ENCODE peak calls at places on chromosomes 2 and 18, in five cellular contexts. One of them, this sample, is unnamed. For H3K4me1, the result is how much of the 10 kb centered on the place peaks cover.

GRCh38 chr2:216059233-216059834 is 22.3 kb downstream of the PECR start:
- DNase-seq in ovary: no peak
- DNase-seq in A549: no peak
- DNase-seq in suprapubic skin: no peak
- DNase-seq in GM12878: no peak
- DNase-seq in this sample: no peak

GRCh38 chr2:143558665-143559064 is 429.4 kb downstream of the ARHGAP15 start:
- DNase-seq in ovary: no peak
- DNase-seq in suprapubic skin: no peak
- DNase-seq in A549: no peak
- DNase-seq in GM12878: no peak
- DNase-seq in this sample: no peak

GRCh38 chr18:2538844-2539243 is 32.5 kb downstream of the METTL4 start:
- DNase-seq in suprapubic skin: no peak
- DNase-seq in ovary: no peak
- DNase-seq in GM12878: no peak
- DNase-seq in A549: no peak
- DNase-seq in this sample: no peak

GRCh38 chr2:237471457-237472186 is 15.4 kb upstream of the MLPH start:
- DNase-seq in GM12878: no peak
- DNase-seq in suprapubic skin: no peak
- DNase-seq in ovary: no peak
- DNase-seq in A549: peak
- DNase-seq in this sample: no peak

GRCh38 chr18:68714356-68714706 is 577 bp downstream of the TMX3 start:
- DNase-seq in ovary: no peak
- DNase-seq in GM12878: no peak
- DNase-seq in A549: peak
- DNase-seq in suprapubic skin: no peak
- DNase-seq in this sample: no peak

GRCh38 chr18:26480897-26481795 is 67.2 kb downstream of the KCTD1 start:
- DNase-seq in A549: peak
- DNase-seq in ovary: no peak
- DNase-seq in suprapubic skin: no peak
- DNase-seq in GM12878: no peak
- DNase-seq in this sample: no peak

GRCh38 chr2:218896501-218897393 is 16.1 kb downstream of the WNT10A start:
- DNase-seq in A549: peak
- DNase-seq in suprapubic skin: no peak
- DNase-seq in GM12878: peak
- DNase-seq in ovary: no peak
- DNase-seq in this sample: no peak

GRCh38 chr2:719191-719590 is 42.0 kb upstream of the TMEM18 start:
- DNase-seq in suprapubic skin: no peak
- DNase-seq in A549: no peak
- DNase-seq in GM12878: no peak
- DNase-seq in ovary: no peak
- DNase-seq in this sample: no peak

GRCh38 chr2:72150961-72151356 is 3.3 kb upstream of the CYP26B1 start:
- DNase-seq in GM12878: no peak
- DNase-seq in suprapubic skin: no peak
- DNase-seq in A549: no peak
- DNase-seq in ovary: no peak
- DNase-seq in this sample: peak

GRCh38 chr2:654896-655295 is 22.3 kb downstream of the TMEM18 start:
- DNase-seq in A549: no peak
- DNase-seq in suprapubic skin: no peak
- DNase-seq in ovary: no peak
- DNase-seq in GM12878: no peak
- DNase-seq in this sample: no peak

GRCh38 chr2:47309952-47310800 is 92.8 kb upstream of the MSH2 start:
- DNase-seq in ovary: no peak
- DNase-seq in GM12878: peak
- DNase-seq in A549: no peak
- DNase-seq in suprapubic skin: no peak
- DNase-seq in this sample: no peak

GRCh38 chr2:70948350-70949003 is 12.8 kb downstream of the ATP6V1B1 start:
- DNase-seq in GM12878: no peak
- DNase-seq in A549: peak
- DNase-seq in suprapubic skin: peak
- DNase-seq in ovary: peak
- DNase-seq in this sample: peak

GRCh38 chr2:215397632-215398341 is 38.1 kb downstream of the FN1 start:
- DNase-seq in A549: no peak
- DNase-seq in suprapubic skin: no peak
- DNase-seq in ovary: no peak
- DNase-seq in GM12878: no peak
- DNase-seq in this sample: no peak

GRCh38 chr2:128594953-128595677 is 276.4 kb upstream of the HS6ST1 start:
- DNase-seq in GM12878: no peak
- DNase-seq in suprapubic skin: no peak
- DNase-seq in A549: no peak
- DNase-seq in ovary: no peak
- DNase-seq in this sample: no peak

GRCh38 chr18:59966913-59967312 is 67.1 kb downstream of the PMAIP1 start:
- DNase-seq in A549: no peak
- DNase-seq in suprapubic skin: no peak
- DNase-seq in GM12878: no peak
- DNase-seq in ovary: no peak
- DNase-seq in this sample: no peak

GRCh38 chr2:242075683-242076082 is 206.2 kb downstream of the RTP5 start:
- DNase-seq in ovary: no peak
- DNase-seq in suprapubic skin: no peak
- DNase-seq in GM12878: no peak
- DNase-seq in A549: no peak
- DNase-seq in this sample: no peak

GRCh38 chr18:58315041-58315440 is 271.0 kb downstream of the NEDD4L start:
- DNase-seq in suprapubic skin: no peak
- DNase-seq in GM12878: no peak
- DNase-seq in ovary: no peak
- DNase-seq in A549: no peak
- DNase-seq in this sample: no peak

GRCh38 chr2:168157926-168158325 is 89.5 kb downstream of the STK39 start:
- DNase-seq in suprapubic skin: no peak
- DNase-seq in A549: no peak
- DNase-seq in GM12878: no peak
- DNase-seq in ovary: no peak
- DNase-seq in this sample: no peak

GRCh38 chr2:126482582-126483464 is 173.1 kb upstream of the GYPC start:
- DNase-seq in ovary: no peak
- DNase-seq in suprapubic skin: no peak
- DNase-seq in GM12878: no peak
- DNase-seq in A549: no peak
- DNase-seq in this sample: no peak

GRCh38 chr2:59217360-59217759 is 976.2 kb upstream of the FANCL start:
- DNase-seq in suprapubic skin: no peak
- DNase-seq in ovary: no peak
- DNase-seq in A549: no peak
- DNase-seq in GM12878: no peak
- DNase-seq in this sample: no peak

GRCh38 chr2:46239175-46239846 is 57.9 kb upstream of the EPAS1 start:
- DNase-seq in A549: no peak
- DNase-seq in GM12878: no peak
- DNase-seq in suprapubic skin: no peak
- DNase-seq in ovary: no peak
- DNase-seq in this sample: no peak

GRCh38 chr2:38613849-38614213 is 11.1 kb upstream of the HNRNPLL start:
- DNase-seq in GM12878: no peak
- DNase-seq in ovary: no peak
- DNase-seq in suprapubic skin: no peak
- DNase-seq in A549: no peak
- DNase-seq in this sample: no peak

GRCh38 chr2:38615237-38615636 is 12.5 kb upstream of the HNRNPLL start:
- DNase-seq in A549: no peak
- DNase-seq in GM12878: no peak
- DNase-seq in ovary: no peak
- DNase-seq in suprapubic skin: no peak
- DNase-seq in this sample: no peak

GRCh38 chr2:38605298-38605830 is 2.6 kb upstream of the HNRNPLL start:
- DNase-seq in suprapubic skin: no peak
- DNase-seq in A549: no peak
- DNase-seq in ovary: no peak
- DNase-seq in GM12878: no peak
- DNase-seq in this sample: no peak

GRCh38 chr2:38613126-38613848 is 10.6 kb upstream of the HNRNPLL start:
- DNase-seq in GM12878: no peak
- DNase-seq in A549: no peak
- DNase-seq in ovary: no peak
- DNase-seq in suprapubic skin: no peak
- DNase-seq in this sample: no peak

DNA sequence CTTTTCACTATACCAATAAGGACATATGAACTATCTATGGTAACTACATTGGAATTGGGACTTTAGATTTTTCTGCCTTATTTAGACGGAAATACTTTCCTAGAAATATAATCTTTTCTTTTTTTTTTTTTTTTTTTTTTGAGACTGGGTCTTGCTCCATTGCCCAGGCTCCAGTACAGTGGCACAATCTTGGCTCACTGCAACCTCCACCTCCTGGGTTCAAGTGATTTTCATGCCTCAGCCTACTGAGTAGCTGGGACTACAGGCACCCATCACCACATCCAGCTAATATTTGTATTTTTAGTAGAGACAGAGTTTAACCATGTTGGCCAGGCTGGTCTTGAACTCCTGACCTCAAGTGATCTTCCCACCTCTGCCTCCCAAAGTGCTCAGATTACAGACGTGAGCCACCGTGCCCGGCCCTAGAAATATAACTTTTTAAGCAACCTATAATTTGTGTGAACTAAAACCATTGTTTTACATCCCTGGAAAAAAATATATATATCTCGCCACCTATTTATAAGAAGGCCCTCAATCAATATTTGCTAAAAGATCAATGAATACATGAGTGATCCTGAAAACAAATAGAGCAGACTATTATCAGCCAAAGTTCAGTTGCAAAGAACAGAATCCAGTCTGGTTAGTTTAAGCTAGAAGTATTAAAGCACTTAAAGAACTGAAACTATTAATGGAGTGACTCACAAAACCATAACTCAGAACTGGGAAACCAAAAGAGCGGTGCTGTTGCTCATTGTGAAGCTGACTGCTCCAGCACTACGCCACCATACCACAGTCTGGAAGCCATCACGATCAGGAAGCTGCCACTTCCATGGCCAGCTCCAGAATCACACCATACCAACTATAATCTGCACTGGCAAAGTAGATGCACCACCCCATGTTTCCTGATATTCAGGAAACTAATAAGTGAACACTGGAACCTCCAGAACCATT is 8.4 kb upstream of the HNRNPLL start:
- DNase-seq in GM12878: peak
- DNase-seq in ovary: no peak
- DNase-seq in A549: no peak
- DNase-seq in suprapubic skin: no peak
- DNase-seq in this sample: no peak
- TF ChIP-seq EP300 in GM12878: peak
- TF ChIP-seq EP300 in ovary: no peak
- TF ChIP-seq EP300 in A549: no peak
- TF ChIP-seq EP300 in suprapubic skin: no peak
- TF ChIP-seq EP300 in this sample: no peak

GRCh38 chr2:7773362-7773973 is 856.3 kb downstream of the RNF144A start:
- DNase-seq in ovary: no peak
- DNase-seq in GM12878: peak
- DNase-seq in A549: no peak
- DNase-seq in suprapubic skin: no peak
- DNase-seq in this sample: peak

GRCh38 chr2:7773974-7774365 is 856.8 kb downstream of the RNF144A start:
- DNase-seq in ovary: no peak
- DNase-seq in suprapubic skin: no peak
- DNase-seq in A549: no peak
- DNase-seq in GM12878: no peak
- DNase-seq in this sample: no peak

GRCh38 chr2:7771781-7772180 is 854.6 kb downstream of the RNF144A start:
- DNase-seq in suprapubic skin: no peak
- DNase-seq in GM12878: no peak
- DNase-seq in A549: no peak
- DNase-seq in ovary: no peak
- DNase-seq in this sample: no peak

GRCh38 chr2:7777668-7778067 is 860.5 kb downstream of the RNF144A start:
- DNase-seq in GM12878: no peak
- DNase-seq in suprapubic skin: no peak
- DNase-seq in A549: no peak
- DNase-seq in ovary: no peak
- DNase-seq in this sample: no peak

GRCh38 chr2:7774481-7774880 is 857.3 kb downstream of the RNF144A start:
- DNase-seq in A549: no peak
- DNase-seq in suprapubic skin: no peak
- DNase-seq in ovary: no peak
- DNase-seq in GM12878: no peak
- DNase-seq in this sample: no peak
- H3K4me1 ChIP-seq in A549: under half
- H3K4me1 ChIP-seq in suprapubic skin: under half
- H3K4me1 ChIP-seq in ovary: under half
- H3K4me1 ChIP-seq in GM12878: under half
- H3K4me1 ChIP-seq in this sample: under half

DNA sequence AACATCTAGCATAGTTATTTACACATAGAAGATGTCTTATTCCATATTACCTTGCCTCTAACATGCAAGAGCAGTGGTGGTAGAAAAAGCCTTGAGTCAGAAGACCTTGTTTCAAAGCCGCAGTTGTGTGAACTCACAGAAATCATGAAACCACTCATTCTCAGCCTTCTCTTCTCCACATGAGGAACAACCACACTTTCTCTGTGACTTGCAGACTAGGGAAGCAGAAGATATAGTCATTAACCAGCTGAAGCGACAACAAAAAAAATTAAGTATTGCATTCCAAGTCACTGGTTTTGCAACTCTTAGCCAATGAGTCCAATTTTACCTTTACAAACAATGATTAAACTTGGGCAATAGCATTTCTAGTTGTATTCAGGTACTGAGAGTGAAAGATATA is 19.0 kb downstream of the TWSG1 start:
- DNase-seq in ovary: no peak
- DNase-seq in suprapubic skin: no peak
- DNase-seq in GM12878: peak
- DNase-seq in A549: no peak
- DNase-seq in this sample: no peak
- TF ChIP-seq POLR2A in ovary: no peak
- TF ChIP-seq POLR2A in suprapubic skin: no peak
- TF ChIP-seq POLR2A in GM12878: no peak
- TF ChIP-seq POLR2A in A549: no peak
- TF ChIP-seq POLR2A in this sample: no peak

GRCh38 chr2:160209457-160209856 is 9.4 kb upstream of the ITGB6 start:
- DNase-seq in A549: no peak
- DNase-seq in GM12878: peak
- DNase-seq in ovary: no peak
- DNase-seq in suprapubic skin: no peak
- DNase-seq in this sample: no peak

GRCh38 chr2:160220001-160220400 is 19.9 kb upstream of the ITGB6 start:
- DNase-seq in A549: no peak
- DNase-seq in ovary: no peak
- DNase-seq in GM12878: no peak
- DNase-seq in suprapubic skin: no peak
- DNase-seq in this sample: no peak

GRCh38 chr2:160213511-160213910 is 13.4 kb upstream of the ITGB6 start:
- DNase-seq in A549: no peak
- DNase-seq in ovary: no peak
- DNase-seq in suprapubic skin: no peak
- DNase-seq in GM12878: no peak
- DNase-seq in this sample: no peak

GRCh38 chr2:160210599-160211138 is 10.6 kb upstream of the ITGB6 start:
- DNase-seq in ovary: peak
- DNase-seq in A549: peak
- DNase-seq in suprapubic skin: peak
- DNase-seq in GM12878: peak
- DNase-seq in this sample: peak

GRCh38 chr2:160214461-160215055 is 14.5 kb upstream of the ITGB6 start:
- DNase-seq in A549: peak
- DNase-seq in GM12878: no peak
- DNase-seq in suprapubic skin: no peak
- DNase-seq in ovary: peak
- DNase-seq in this sample: no peak
- TF ChIP-seq EP300 in A549: no peak
- TF ChIP-seq EP300 in GM12878: no peak
- TF ChIP-seq EP300 in suprapubic skin: no peak
- TF ChIP-seq EP300 in ovary: no peak
- TF ChIP-seq EP300 in this sample: no peak